ENCODE peak calls at places on chromosomes 2 and 18, in eight cellular contexts. W is sigmoid colon, A is lower lobe of right lung, Y is type B pancreatic cell, S is HCT116, M is foreskin fibroblast, D is IMR-90, J is neural crest cell. H is an unnamed sample.

GRCh38 chr2:154306261-154306970 is 392.1 kb upstream of the KCNJ3 start:
- DNase-seq in M (no peak), J (no peak), A (no peak), Y (no peak), D (no peak), W (no peak), S (no peak), H (no peak)

GRCh38 chr18:38481576-38481975 is 916.0 kb upstream of the CELF4 start:
- DNase-seq in J (no peak), A (no peak), W (no peak), M (no peak), Y (no peak), D (no peak), S (no peak), H (no peak)

GRCh38 chr2:95372845-95373244 is 29.7 kb upstream of the FAHD2A start:
- DNase-seq in Y (peak; percentile 51), J (no peak), D (no peak), S (no peak), W (peak; percentile 36), A (peak; percentile 12), M (no peak), H (no peak)

GRCh38 chr2:150459281-150459680 is 28.2 kb downstream of the RND3 start:
- DNase-seq in W (no peak), M (peak; percentile 8), Y (no peak), J (no peak), A (no peak), D (peak; percentile 34), S (no peak), H (no peak)

GRCh38 chr18:9755603-9756002 is 47.5 kb downstream of the RAB31 start:
- DNase-seq in Y (no peak), J (no peak), D (no peak), S (no peak), A (no peak), W (no peak), M (no peak), H (no peak)

GRCh38 chr18:22868831-22869230 is 64.3 kb upstream of the RBBP8 start:
- DNase-seq in M (no peak), D (no peak), Y (no peak), W (no peak), A (no peak), J (no peak), S (no peak), H (no peak)

GRCh38 chr18:2337552-2338141 is 233.7 kb downstream of the METTL4 start:
- DNase-seq in J (peak; percentile 30), M (peak; percentile 70), D (peak; percentile 50), A (no peak), Y (no peak), W (no peak), S (peak; percentile 19), H (peak; percentile 37)

GRCh38 chr2:148781544-148781943 is 93.5 kb upstream of the KIF5C start:
- DNase-seq in A (no peak), M (no peak), S (no peak), D (no peak), J (no peak), W (no peak), Y (no peak), H (no peak)

GRCh38 chr2:11744631-11745394 is 1.6 kb upstream of the LPIN1 start:
- DNase-seq in D (peak; percentile 59), W (peak; percentile 74), S (peak; percentile 47), J (peak; percentile 18), Y (no peak), M (peak; percentile 72), A (no peak), H (no peak)

GRCh38 chr2:217723078-217723477 is 279.7 kb downstream of the TNS1 start:
- DNase-seq in A (no peak), D (peak; percentile 72), S (no peak), M (peak; percentile 81), J (no peak), Y (no peak), W (no peak), H (no peak)

GRCh38 chr2:229996320-229996719 is 72.4 kb downstream of the SLC16A14 start:
- DNase-seq in A (no peak), S (no peak), Y (no peak), J (no peak), D (no peak), W (no peak), M (peak; percentile 86), H (no peak)

GRCh38 chr2:25251032-25251460 is 82.7 kb upstream of the POMC start:
- DNase-seq in A (no peak), M (no peak), Y (no peak), J (no peak), D (no peak), S (no peak), W (no peak), H (peak; percentile 67)

GRCh38 chr2:36357506-36358316 is 2.1 kb downstream of the CRIM1 start:
- DNase-seq in M (peak; percentile 94), J (peak; percentile 23), D (peak; percentile 85), A (no peak), W (peak; percentile 83), Y (no peak), S (peak; percentile 69), H (peak; percentile 60)

GRCh38 chr18:45590060-45590537 is 25.2 kb upstream of the SLC14A2 start:
- DNase-seq in J (no peak), M (peak; percentile 55), S (no peak), D (peak; percentile 6), Y (no peak), A (no peak), W (no peak), H (no peak)

GRCh38 chr2:180655842-180656454 is 324.5 kb upstream of the UBE2E3 start:
- DNase-seq in J (no peak), W (no peak), Y (no peak), D (no peak), S (no peak), A (no peak), M (no peak), H (no peak)

GRCh38 chr2:30334738-30335426 is 103.5 kb downstream of the LBH start:
- DNase-seq in J (no peak), Y (no peak), A (no peak), D (no peak), S (no peak), W (no peak), M (no peak), H (no peak)
- TF ChIP-seq CTCF in J (no peak), Y (no peak), A (peak; percentile 20), D (no peak), S (peak; percentile 50), W (no peak), M (no peak), H (peak; percentile 7)

DNA sequence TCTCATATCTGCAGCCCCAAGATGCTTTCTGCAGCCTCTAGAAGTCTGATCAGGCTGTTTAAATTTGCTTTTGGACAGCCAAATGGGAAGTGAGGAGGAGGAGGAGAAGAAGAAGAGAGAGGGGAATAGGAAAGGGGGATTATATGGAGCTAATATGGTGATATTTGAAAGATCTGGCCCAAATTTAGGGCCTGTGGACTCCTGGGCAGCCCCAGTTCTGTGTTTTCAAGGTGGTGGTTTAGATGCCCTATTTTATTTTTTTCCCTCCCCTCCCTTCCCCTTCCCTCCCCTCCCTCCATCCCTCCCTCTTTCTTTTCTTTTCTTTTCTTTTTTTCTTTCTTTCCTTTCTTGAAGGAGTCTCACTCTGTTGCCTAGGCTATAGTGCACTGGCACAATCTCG is 39.1 kb downstream of the RHOB start:
- DNase-seq in J (no peak), S (no peak), W (no peak), D (no peak), A (no peak), Y (no peak), M (no peak), H (no peak)
- TF ChIP-seq CTCF in J (no peak), S (no peak), W (no peak), D (no peak), A (no peak), Y (no peak), M (no peak), H (no peak)

GRCh38 chr2:127050803-127051115 is 56.2 kb downstream of the BIN1 start:
- DNase-seq in D (no peak), W (peak; percentile 61), M (no peak), Y (no peak), J (no peak), S (no peak), A (no peak), H (peak; percentile 37)

GRCh38 chr2:127052068-127052770 is 54.7 kb downstream of the BIN1 start:
- DNase-seq in M (no peak), J (no peak), W (peak; percentile 60), S (no peak), A (peak; percentile 44), D (no peak), Y (no peak), H (no peak)

GRCh38 chr2:127049927-127050802 is 56.8 kb downstream of the BIN1 start:
- DNase-seq in W (peak; percentile 78), Y (no peak), A (peak; percentile 68), D (peak; percentile 41), J (peak; percentile 76), S (no peak), M (peak; percentile 80), H (peak; percentile 93)

GRCh38 chr2:127051780-127052067 is 55.2 kb downstream of the BIN1 start:
- DNase-seq in M (no peak), S (no peak), Y (no peak), D (no peak), A (no peak), W (no peak), J (no peak), H (no peak)

DNA sequence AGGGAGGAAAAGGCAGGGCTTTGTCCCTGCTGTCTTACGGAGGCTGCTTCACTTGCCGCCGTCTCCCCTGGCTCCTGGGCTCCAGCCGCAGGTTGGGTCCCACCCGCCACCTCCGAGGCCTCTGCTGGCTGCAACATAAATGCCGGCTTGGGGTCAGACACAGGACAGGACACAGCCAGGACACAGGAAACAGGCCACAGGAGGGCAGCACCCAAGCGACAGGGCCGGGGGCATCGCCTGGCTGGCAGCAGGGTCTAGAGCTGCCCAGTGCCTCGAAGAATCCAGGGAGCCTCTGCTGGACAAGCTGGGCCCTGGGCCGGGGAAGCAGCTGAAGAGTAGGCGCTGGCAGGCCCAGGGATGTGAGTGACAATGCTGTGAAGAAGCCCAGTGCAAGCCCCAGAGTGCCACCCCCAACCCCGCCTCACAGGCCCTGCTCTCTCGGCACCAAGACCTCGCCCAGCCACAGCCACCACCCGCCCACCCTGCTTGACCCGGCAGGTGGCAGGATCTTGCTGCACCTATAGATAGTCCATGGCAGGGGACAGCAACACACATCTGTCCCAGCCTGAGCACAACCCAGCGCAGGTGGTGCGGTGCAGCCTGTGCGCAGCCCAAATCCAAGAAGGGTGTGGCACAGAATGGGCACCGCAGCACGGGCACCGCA is 55.7 kb downstream of the BIN1 start:
- DNase-seq in D (no peak), A (peak; percentile 43), Y (no peak), M (no peak), S (no peak), J (no peak), W (peak; percentile 64), H (peak; percentile 32)
- TF ChIP-seq CTCF in D (no peak), A (no peak), Y (no peak), M (no peak), S (no peak), J (no peak), W (no peak), H (no peak)

DNA sequence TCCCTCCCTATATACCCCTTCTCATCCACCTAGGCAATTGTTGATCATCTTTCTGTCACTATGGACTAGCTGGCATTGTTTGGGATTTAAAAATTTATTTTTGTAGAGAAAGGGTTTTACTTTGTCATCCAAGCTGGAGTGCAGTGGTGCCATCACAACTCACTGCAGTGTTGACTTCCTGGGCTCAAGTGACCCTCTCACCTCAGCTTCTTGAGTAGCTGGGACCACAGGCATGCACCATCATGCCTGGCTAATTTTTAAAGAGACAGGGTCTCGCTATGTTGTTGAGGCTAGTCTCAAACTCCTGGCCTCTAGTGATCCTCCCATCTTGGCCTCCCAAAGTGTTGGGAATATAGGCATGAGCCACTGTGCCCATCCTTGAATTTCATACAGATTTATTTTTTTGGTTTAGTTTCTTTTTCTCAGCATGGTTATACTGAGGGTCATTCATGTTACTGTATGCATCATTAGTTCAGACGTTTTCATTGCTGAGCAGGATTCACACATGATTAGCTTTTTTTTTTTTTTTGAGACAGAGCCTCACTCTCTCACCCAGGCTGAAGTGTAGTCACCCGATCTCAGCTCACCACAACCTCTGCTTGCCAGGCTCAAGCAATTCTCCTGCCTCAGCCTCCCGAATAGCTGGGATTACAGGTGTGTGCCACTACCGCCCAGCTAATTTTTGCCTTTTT is 8.6 kb upstream of the PCARE start:
- DNase-seq in J (no peak), W (no peak), A (no peak), Y (no peak), D (no peak), S (no peak), M (no peak), H (no peak)
- TF ChIP-seq CTCF in J (no peak), W (no peak), A (no peak), Y (no peak), D (no peak), S (no peak), M (no peak), H (no peak)